ENCODE peak calls at places on chromosomes 7 and 10, in four cellular contexts. One of them, this sample, is unnamed.

GRCh38 chr10:64115471-64115870 is 594.3 kb downstream of the REEP3 start:
- DNase-seq in K562: no peak
- DNase-seq in H1: no peak
- DNase-seq in HepG2: no peak
- DNase-seq in this sample: no peak

GRCh38 chr7:66627151-66627681 is 1.5 kb upstream of the KCTD7 start:
- DNase-seq in K562: no peak
- DNase-seq in HepG2: no peak
- DNase-seq in H1: no peak
- DNase-seq in this sample: no peak

GRCh38 chr10:127314797-127315196 is 118.4 kb upstream of the INSYN2A start:
- DNase-seq in K562: no peak
- DNase-seq in H1: no peak
- DNase-seq in HepG2: no peak
- DNase-seq in this sample: no peak

GRCh38 chr10:80443531-80443974 is 10.6 kb upstream of the TSPAN14 start:
- DNase-seq in HepG2: peak
- DNase-seq in K562: peak
- DNase-seq in H1: no peak
- DNase-seq in this sample: peak

GRCh38 chr10:32409741-32410140 is 36.2 kb upstream of the CCDC7 start:
- DNase-seq in HepG2: no peak
- DNase-seq in K562: no peak
- DNase-seq in H1: no peak
- DNase-seq in this sample: no peak

GRCh38 chr7:114806590-114807167 is 115.2 kb upstream of the MDFIC start:
- DNase-seq in H1: no peak
- DNase-seq in HepG2: no peak
- DNase-seq in K562: no peak
- DNase-seq in this sample: no peak

GRCh38 chr10:97898429-97898828 is 48.8 kb downstream of the GOLGA7B start:
- DNase-seq in HepG2: no peak
- DNase-seq in H1: no peak
- DNase-seq in K562: peak
- DNase-seq in this sample: no peak

GRCh38 chr10:110618206-110618605 is 25.9 kb upstream of the RBM20 start:
- DNase-seq in H1: no peak
- DNase-seq in HepG2: no peak
- DNase-seq in K562: no peak
- DNase-seq in this sample: no peak

GRCh38 chr7:44489955-44490350 is 505 bp downstream of the NUDCD3 start:
- DNase-seq in HepG2: no peak
- DNase-seq in K562: peak
- DNase-seq in H1: no peak
- DNase-seq in this sample: no peak

GRCh38 chr7:23246540-23246939 is at the start of gene GPNMB:
- DNase-seq in H1: no peak
- DNase-seq in HepG2: no peak
- DNase-seq in K562: no peak
- DNase-seq in this sample: no peak
- TF ChIP-seq SP1 in H1: no peak
- TF ChIP-seq SP1 in HepG2: no peak
- TF ChIP-seq SP1 in K562: no peak
- TF ChIP-seq SP1 in this sample: no peak

GRCh38 chr7:157278167-157278790 is 58.5 kb upstream of the DNAJB6 start:
- DNase-seq in H1: no peak
- DNase-seq in HepG2: no peak
- DNase-seq in K562: no peak
- DNase-seq in this sample: no peak

GRCh38 chr7:157273208-157274202 is 63.3 kb upstream of the DNAJB6 start:
- DNase-seq in K562: peak
- DNase-seq in H1: peak
- DNase-seq in HepG2: peak
- DNase-seq in this sample: peak

GRCh38 chr7:157276731-157277562 is 59.9 kb upstream of the DNAJB6 start:
- DNase-seq in K562: peak
- DNase-seq in HepG2: no peak
- DNase-seq in H1: no peak
- DNase-seq in this sample: no peak

GRCh38 chr7:157274991-157275427 is 61.8 kb upstream of the DNAJB6 start:
- DNase-seq in K562: no peak
- DNase-seq in HepG2: no peak
- DNase-seq in H1: no peak
- DNase-seq in this sample: no peak

GRCh38 chr7:157276091-157276561 is 60.7 kb upstream of the DNAJB6 start:
- DNase-seq in H1: no peak
- DNase-seq in K562: peak
- DNase-seq in HepG2: no peak
- DNase-seq in this sample: peak
- TF ChIP-seq JUN in H1: no peak
- TF ChIP-seq JUN in K562: no peak
- TF ChIP-seq JUN in HepG2: no peak
- TF ChIP-seq JUN in this sample: no peak

GRCh38 chr10:121974535-121975294 is at the start of gene NSMCE4A:
- DNase-seq in H1: peak
- DNase-seq in K562: peak
- DNase-seq in HepG2: peak
- DNase-seq in this sample: peak
- TF ChIP-seq CREB1 in H1: no peak
- TF ChIP-seq CREB1 in K562: no peak
- TF ChIP-seq CREB1 in HepG2: no peak
- TF ChIP-seq CREB1 in this sample: no peak

GRCh38 chr7:99001482-99002145 is 123.3 kb downstream of the TRRAP start:
- DNase-seq in K562: no peak
- DNase-seq in H1: no peak
- DNase-seq in HepG2: no peak
- DNase-seq in this sample: no peak
- TF ChIP-seq SP1 in K562: no peak
- TF ChIP-seq SP1 in H1: no peak
- TF ChIP-seq SP1 in HepG2: no peak
- TF ChIP-seq SP1 in this sample: no peak

GRCh38 chr10:101354584-101355070 is 662 bp downstream of the BTRC start:
- DNase-seq in HepG2: no peak
- DNase-seq in K562: peak
- DNase-seq in H1: no peak
- DNase-seq in this sample: no peak
- TF ChIP-seq JUN in HepG2: no peak
- TF ChIP-seq JUN in K562: no peak
- TF ChIP-seq JUN in H1: no peak
- TF ChIP-seq JUN in this sample: no peak

GRCh38 chr7:157676001-157676400 is 339.2 kb downstream of the DNAJB6 start:
- DNase-seq in K562: no peak
- DNase-seq in HepG2: no peak
- DNase-seq in H1: no peak
- DNase-seq in this sample: no peak

GRCh38 chr7:157676456-157677255 is 339.9 kb downstream of the DNAJB6 start:
- DNase-seq in H1: no peak
- DNase-seq in K562: no peak
- DNase-seq in HepG2: no peak
- DNase-seq in this sample: no peak

GRCh38 chr7:157675427-157675930 is 338.7 kb downstream of the DNAJB6 start:
- DNase-seq in H1: no peak
- DNase-seq in K562: no peak
- DNase-seq in HepG2: no peak
- DNase-seq in this sample: no peak

GRCh38 chr7:157679607-157680006 is 342.8 kb downstream of the DNAJB6 start:
- DNase-seq in H1: no peak
- DNase-seq in K562: no peak
- DNase-seq in HepG2: no peak
- DNase-seq in this sample: no peak

GRCh38 chr7:157678503-157678902 is 341.7 kb downstream of the DNAJB6 start:
- DNase-seq in HepG2: peak
- DNase-seq in H1: no peak
- DNase-seq in K562: no peak
- DNase-seq in this sample: no peak
- TF ChIP-seq CREB1 in HepG2: no peak
- TF ChIP-seq CREB1 in H1: no peak
- TF ChIP-seq CREB1 in K562: no peak
- TF ChIP-seq CREB1 in this sample: no peak

This sample was measured in WTC11.